ENCODE peak calls at places on chromosome 1, in eight cellular contexts. L, P, U, F, T, B, Z and C are unnamed samples.

GRCh38 chr1:34164510-34165381 is at the start of gene CSMD2:
- DNase-seq in L (no peak), P (peak; percentile 31), U (no peak), F (peak; percentile 88), T (peak; percentile 71), B (no peak), Z (no peak), C (no peak)

GRCh38 chr1:198499588-198499987 is 40.9 kb downstream of the ATP6V1G3 start:
- DNase-seq in L (no peak), P (no peak), U (no peak), F (no peak), T (no peak), B (no peak), Z (no peak), C (no peak)

GRCh38 chr1:228770779-228771223 is 35.5 kb downstream of the RHOU start:
- DNase-seq in L (no peak), P (no peak), U (no peak), F (no peak), T (no peak), B (peak; percentile 44), Z (no peak), C (no peak)

GRCh38 chr1:103145449-103145848 is 37.1 kb upstream of the COL11A1 start:
- DNase-seq in L (no peak), P (no peak), U (no peak), F (no peak), T (no peak), B (no peak), Z (peak; percentile 9), C (no peak)

GRCh38 chr1:247679639-247680038 is at the start of gene OR13G1:
- DNase-seq in L (no peak), P (no peak), U (no peak), F (no peak), T (no peak), B (no peak), Z (no peak), C (no peak)

GRCh38 chr1:226981386-226981817 is 41.3 kb downstream of the COQ8A start:
- DNase-seq in L (no peak), P (no peak), U (no peak), F (peak; percentile 45), T (no peak), B (no peak), Z (no peak), C (no peak)

GRCh38 chr1:47627471-47628370 is 189.9 kb downstream of the FOXD2 start:
- DNase-seq in L (no peak), P (no peak), U (no peak), F (peak; percentile 38), T (peak; percentile 44), B (no peak), Z (no peak), C (no peak)

GRCh38 chr1:243945727-243946126 is 95.7 kb upstream of the AKT3 start:
- DNase-seq in L (no peak), P (no peak), U (no peak), F (no peak), T (no peak), B (no peak), Z (no peak), C (no peak)

GRCh38 chr1:235011599-235012435 is 116.8 kb downstream of the TOMM20 start:
- DNase-seq in L (peak; percentile 83), P (peak; percentile 59), U (peak; percentile 73), F (peak; percentile 44), T (no peak), B (peak; percentile 74), Z (no peak), C (peak; percentile 69)
- H3K4me3 ChIP-seq in L (peak overlapping the region; percentile 47), P (no peak overlapping the region), U (no peak overlapping the region), F (no peak overlapping the region), T (no peak overlapping the region), B (no peak overlapping the region), Z (no peak overlapping the region), C (no peak overlapping the region)

DNA sequence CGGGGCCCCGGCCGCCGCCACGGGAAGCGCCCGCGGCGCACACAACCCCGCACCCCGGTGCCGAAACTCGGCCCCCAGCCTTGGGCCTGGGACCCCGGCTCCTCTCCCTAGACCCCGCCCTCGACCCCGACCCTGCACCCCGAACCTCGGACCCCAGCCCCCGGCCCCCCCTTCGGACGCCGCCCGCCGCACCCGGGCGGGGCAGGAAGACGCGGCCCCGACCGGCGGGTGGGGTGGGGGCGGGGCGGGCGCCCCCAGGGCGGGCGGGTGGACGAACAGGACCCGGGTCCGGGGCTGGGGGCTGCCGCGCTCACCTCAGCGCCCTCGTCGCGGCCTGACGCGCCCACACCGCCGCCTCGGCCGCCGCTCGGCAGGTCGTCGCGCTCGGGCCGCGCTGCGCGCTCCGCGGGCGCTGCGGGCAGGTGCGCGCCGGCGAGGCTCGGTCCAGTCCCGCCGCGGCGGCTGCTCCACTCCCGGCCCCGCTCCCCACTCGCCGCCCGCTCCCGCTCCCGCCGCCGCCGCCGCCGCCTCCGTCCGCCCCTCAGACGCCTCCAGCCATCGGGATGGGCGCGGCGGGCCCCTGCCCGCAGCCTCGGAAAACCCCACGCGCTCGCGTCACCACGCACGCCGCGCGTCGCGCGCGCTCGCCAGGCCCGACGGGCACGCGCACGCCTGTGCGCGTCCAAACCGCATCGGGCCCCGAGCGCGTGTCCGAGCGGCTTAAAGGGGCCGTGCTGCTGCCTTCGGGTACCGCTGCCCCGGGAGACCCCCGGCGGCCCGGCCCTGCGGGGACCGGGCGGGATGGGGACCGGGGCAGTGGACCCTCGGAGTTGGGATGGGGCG is at the start of gene GNB1:
- DNase-seq in L (peak; percentile 81), P (peak; percentile 90), U (peak; percentile 91), F (peak; percentile 92), T (peak; percentile 93), B (peak; percentile 91), Z (peak; percentile 75), C (peak; percentile 91)
- H3K4me1 ChIP-seq in L (peaks cover 72% of the 10 kb centered on the region), P (no peaks in the 10 kb centered on the region), U (peaks cover 62% of the 10 kb centered on the region), F (peaks cover 9% of the 10 kb centered on the region), T (peaks cover 28% of the 10 kb centered on the region), B (peaks cover 75% of the 10 kb centered on the region), Z (peaks cover 77% of the 10 kb centered on the region), C (peaks cover 14% of the 10 kb centered on the region)

GRCh38 chr1:118981436-118981835 is 6.7 kb downstream of the TBX15 start:
- DNase-seq in L (no peak), P (no peak), U (no peak), F (no peak), T (no peak), B (no peak), Z (no peak), C (no peak)

GRCh38 chr1:118982281-118982680 is 5.9 kb downstream of the TBX15 start:
- DNase-seq in L (no peak), P (no peak), U (no peak), F (no peak), T (no peak), B (no peak), Z (no peak), C (no peak)

GRCh38 chr1:118983558-118984021 is 4.6 kb downstream of the TBX15 start:
- DNase-seq in L (no peak), P (no peak), U (no peak), F (peak; percentile 57), T (no peak), B (no peak), Z (no peak), C (no peak)

GRCh38 chr1:118984086-118984989 is 3.8 kb downstream of the TBX15 start:
- DNase-seq in L (no peak), P (peak; percentile 51), U (no peak), F (peak; percentile 83), T (peak; percentile 66), B (no peak), Z (no peak), C (peak; percentile 17)

GRCh38 chr1:118982816-118983557 is 5.2 kb downstream of the TBX15 start:
- DNase-seq in L (no peak), P (no peak), U (no peak), F (no peak), T (no peak), B (no peak), Z (no peak), C (no peak)
- H3K4me3 ChIP-seq in L (no peak overlapping the region), P (no peak overlapping the region), U (no peak overlapping the region), F (no peak overlapping the region), T (no peak overlapping the region), B (no peak overlapping the region), Z (peak overlapping the region; percentile 67), C (no peak overlapping the region)

GRCh38 chr1:159868766-159869165 is 6.3 kb upstream of the VSIG8 start:
- DNase-seq in L (no peak), P (no peak), U (no peak), F (no peak), T (no peak), B (no peak), Z (no peak), C (no peak)
- H3K4me1 ChIP-seq in L (peaks cover 10% of the 10 kb centered on the region), P (no peaks in the 10 kb centered on the region), U (peaks cover 9% of the 10 kb centered on the region), F (peaks cover 11% of the 10 kb centered on the region), T (no peaks in the 10 kb centered on the region), B (peaks cover 25% of the 10 kb centered on the region), Z (peaks cover 10% of the 10 kb centered on the region), C (no peaks in the 10 kb centered on the region)